ENCODE peak calls at places on chromosomes 11 and 22, in seven cellular contexts. J is H9, O is neuronal stem cell, C is IMR-90, H is trophoblast cell, U is mesendoderm, G is H1. M is an unnamed sample.

GRCh38 chr11:34266090-34266912 is 91.5 kb downstream of the ABTB2 start:
- DNase-seq in O (no peak), J (no peak), G (no peak), U (no peak), C (peak), H (no peak), M (peak)

GRCh38 chr22:43883012-43883661 is 8.7 kb downstream of the PNPLA5 start:
- DNase-seq in U (peak), H (peak), J (peak), C (peak), O (peak), G (peak), M (peak)

GRCh38 chr11:94201004-94201465 is 72.4 kb downstream of the PANX1 start:
- DNase-seq in C (peak), U (no peak), J (no peak), G (no peak), O (no peak), H (no peak), M (peak)

GRCh38 chr11:24502425-24502824 is 5.6 kb downstream of the LUZP2 start:
- DNase-seq in O (no peak), H (no peak), J (no peak), U (no peak), G (no peak), C (no peak), M (no peak)

GRCh38 chr22:25409240-25409639 is 155.2 kb upstream of the GRK3 start:
- DNase-seq in J (no peak), O (no peak), C (no peak), G (no peak), H (no peak), U (no peak), M (no peak)

GRCh38 chr11:28834877-28835276 is 726.7 kb downstream of the METTL15 start:
- DNase-seq in O (no peak), U (peak), J (no peak), C (peak), G (no peak), H (no peak), M (peak)

GRCh38 chr22:48750826-48751440 is 1076.7 kb downstream of the BRD1 start:
- DNase-seq in J (no peak), U (no peak), H (no peak), O (no peak), G (no peak), C (no peak), M (no peak)

GRCh38 chr11:114109206-114110090 is 49.9 kb downstream of the ZBTB16 start:
- DNase-seq in G (no peak), C (no peak), O (no peak), U (no peak), H (no peak), J (no peak), M (peak)

GRCh38 chr22:39689421-39689820 is 118.9 kb downstream of the CACNA1I start:
- DNase-seq in H (no peak), U (no peak), J (no peak), C (no peak), G (no peak), O (no peak), M (no peak)

GRCh38 chr22:40420341-40421081 is 50.1 kb downstream of the SGSM3 start:
- DNase-seq in C (no peak), H (no peak), O (no peak), J (no peak), U (no peak), G (no peak), M (no peak)

GRCh38 chr11:27331984-27332383 is 31.0 kb downstream of the CCDC34 start:
- DNase-seq in C (peak), G (no peak), O (no peak), U (peak), H (peak), J (no peak), M (peak)

GRCh38 chr11:65612691-65613090 is 1.3 kb downstream of the MAP3K11 start:
- DNase-seq in U (no peak), C (no peak), O (no peak), H (no peak), G (no peak), J (no peak), M (no peak)

GRCh38 chr22:23670378-23671295 is 20.2 kb upstream of the RGL4 start:
- DNase-seq in U (no peak), C (no peak), G (no peak), J (no peak), H (no peak), O (no peak), M (no peak)

GRCh38 chr11:50182486-50182885 is 149.8 kb downstream of the OR4C45 start:
- DNase-seq in H (no peak), O (no peak), J (no peak), G (no peak), C (no peak), U (no peak), M (no peak)

GRCh38 chr11:95154514-95154913 is 64.9 kb downstream of the ENDOD1 start:
- DNase-seq in J (peak), O (peak), U (peak), G (no peak), H (peak), C (peak), M (peak)

GRCh38 chr11:128181090-128181485 is 406.3 kb downstream of the ETS1 start:
- DNase-seq in H (no peak), C (peak), U (no peak), J (no peak), G (no peak), O (no peak), M (peak)

GRCh38 chr11:4181780-4182721 is 87.5 kb downstream of the RRM1 start:
- DNase-seq in C (peak), O (peak), U (peak), J (peak), H (peak), G (peak), M (peak)

DNA sequence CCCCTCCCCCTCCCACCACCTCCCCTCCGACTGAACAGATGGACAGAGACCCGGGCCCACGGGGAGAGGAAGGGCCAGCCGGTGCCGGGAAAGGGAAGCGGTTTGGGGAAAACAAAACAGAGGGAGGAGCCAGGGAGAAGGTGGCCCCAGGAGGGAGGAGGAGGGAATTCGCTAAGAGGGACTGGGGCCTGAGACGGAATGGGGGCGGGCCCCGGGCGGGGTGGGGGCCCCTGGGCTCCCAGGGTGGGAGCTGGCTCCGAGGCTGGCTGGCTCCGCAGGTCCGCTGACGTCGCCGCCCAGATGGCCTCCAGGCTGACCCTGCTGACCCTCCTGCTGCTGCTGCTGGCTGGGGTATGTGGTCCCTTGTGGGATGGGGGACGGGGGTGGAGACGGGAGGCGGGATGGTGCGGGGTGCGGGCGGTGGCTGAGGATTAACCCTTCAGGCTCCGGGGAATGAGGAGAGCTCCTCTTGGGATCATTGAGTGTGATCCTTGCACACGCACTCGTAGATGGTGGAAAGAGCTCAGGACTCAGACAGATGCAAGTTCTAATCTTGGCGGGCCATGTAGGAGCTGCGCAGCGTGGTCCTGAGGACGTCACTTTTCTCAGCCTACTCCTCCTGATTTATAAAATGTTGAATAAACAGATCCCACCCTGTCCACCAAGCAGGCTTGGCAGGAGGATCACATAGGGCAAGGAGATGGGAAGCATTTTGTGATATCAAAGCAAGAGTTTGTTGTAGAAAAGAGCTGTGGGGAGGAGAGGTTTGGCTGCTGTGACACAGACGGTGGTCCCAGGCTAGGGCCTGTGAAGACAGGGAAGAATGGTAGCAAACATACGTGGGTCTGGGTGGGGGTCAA is 716 bp downstream of the SERPING1 start:
- DNase-seq in C (peak), H (peak), J (peak), O (peak), U (peak), G (peak), M (peak)
- H3K18ac ChIP-seq in C (peak), H (peak), J (no peak), O (peak), U (peak), G (peak), M (peak)

GRCh38 chr11:125514336-125515101 is 18.5 kb upstream of the FEZ1 start:
- DNase-seq in G (no peak), J (no peak), H (peak), C (peak), U (peak), O (no peak), M (peak)
- H3K18ac ChIP-seq in G (no peak), J (no peak), H (no peak), C (no peak), U (peak), O (no peak), M (no peak)

GRCh38 chr22:36337365-36338130 is 50.2 kb downstream of the MYH9 start:
- DNase-seq in H (no peak), G (no peak), J (no peak), O (no peak), C (no peak), U (no peak), M (no peak)

GRCh38 chr22:36341640-36342041 is 46.1 kb downstream of the MYH9 start:
- DNase-seq in C (no peak), H (no peak), O (no peak), G (no peak), J (no peak), U (no peak), M (no peak)

GRCh38 chr22:36340621-36341020 is 47.1 kb downstream of the MYH9 start:
- DNase-seq in J (no peak), H (no peak), G (no peak), U (no peak), O (no peak), C (no peak), M (no peak)

GRCh38 chr22:36336246-36337182 is 51.3 kb downstream of the MYH9 start:
- DNase-seq in C (no peak), H (no peak), U (no peak), O (no peak), G (no peak), J (no peak), M (no peak)

DNA sequence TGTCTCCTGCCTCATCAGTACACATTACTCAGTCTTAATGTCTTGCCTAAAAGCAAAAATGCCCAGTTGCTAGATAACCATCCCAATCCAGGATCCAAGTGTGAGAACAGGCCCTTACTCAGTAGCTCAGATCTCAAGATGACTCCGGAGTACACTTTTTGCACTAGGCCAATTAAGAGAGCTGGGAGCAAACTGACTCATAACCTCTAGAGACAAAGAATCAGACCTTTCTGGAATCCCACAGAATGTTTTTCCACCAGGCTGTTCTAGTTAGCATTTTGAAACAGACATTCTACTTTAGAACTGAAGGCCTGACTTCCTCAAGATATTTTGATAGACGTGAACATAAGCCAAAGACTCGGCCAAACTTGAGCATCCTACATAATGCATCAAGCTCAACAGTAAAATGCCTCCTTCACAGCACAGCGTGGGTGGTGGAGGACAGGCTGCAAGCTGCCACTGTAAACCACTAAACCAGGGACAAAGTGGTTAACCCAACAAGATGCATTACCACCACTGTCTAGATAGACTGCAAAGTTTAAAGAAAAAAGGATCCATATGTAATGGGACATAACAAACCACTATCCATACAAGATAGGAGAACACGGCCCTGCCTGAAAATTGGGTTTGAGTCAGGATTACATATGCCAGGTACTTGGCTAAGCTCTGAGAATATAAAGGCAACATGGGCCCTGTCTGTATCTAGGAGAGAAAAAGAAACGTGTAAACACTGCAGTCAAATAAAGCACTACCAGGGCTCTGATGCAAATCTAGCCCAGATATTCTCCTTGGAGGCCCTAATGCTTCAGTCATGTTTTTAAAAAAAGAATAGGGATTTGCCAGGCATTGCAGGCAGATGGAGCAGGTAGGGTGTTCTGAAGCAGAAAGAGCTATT is 48.3 kb downstream of the MYH9 start:
- DNase-seq in G (no peak), H (no peak), U (no peak), O (no peak), C (peak), J (no peak), M (peak)
- H3K18ac ChIP-seq in G (no peak), H (no peak), U (no peak), O (no peak), C (peak), J (no peak), M (peak)

DNA sequence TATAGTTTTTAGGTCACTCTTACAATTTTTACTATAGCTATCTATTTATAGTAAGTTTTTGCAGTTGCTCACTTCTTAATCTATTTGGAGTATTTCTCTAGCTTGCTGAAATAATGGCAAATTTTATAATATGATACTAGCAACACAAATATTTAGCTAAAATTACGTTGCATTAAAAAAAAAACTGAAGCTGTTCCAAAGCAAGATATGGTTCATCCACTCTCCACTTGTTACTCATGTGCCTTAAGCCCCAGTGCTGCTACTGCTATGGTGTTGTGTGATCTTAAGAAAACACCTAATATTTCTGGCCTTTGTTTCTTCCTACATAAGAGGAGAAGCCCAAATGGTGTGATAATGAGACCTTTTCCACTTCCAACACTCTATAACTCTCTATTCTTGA is 479 bp downstream of the MMP3 start:
- DNase-seq in C (peak), J (no peak), U (no peak), G (no peak), O (no peak), H (no peak), M (no peak)
- H3K18ac ChIP-seq in C (no peak), J (no peak), U (no peak), G (no peak), O (no peak), H (no peak), M (no peak)

GRCh38 chr11:10504490-10504889 is 36.5 kb downstream of the RNF141 start:
- DNase-seq in J (no peak), O (no peak), H (no peak), G (no peak), C (no peak), U (no peak), M (no peak)

GRCh38 chr11:10503777-10504176 is 37.2 kb downstream of the RNF141 start:
- DNase-seq in G (no peak), J (no peak), C (no peak), O (no peak), U (no peak), H (no peak), M (no peak)

GRCh38 chr11:10502065-10502680 is 38.8 kb downstream of the RNF141 start:
- DNase-seq in C (no peak), H (no peak), O (no peak), U (no peak), J (no peak), G (no peak), M (no peak)

GRCh38 chr11:10502770-10503169 is 38.2 kb downstream of the RNF141 start:
- DNase-seq in C (no peak), U (no peak), O (no peak), J (no peak), H (no peak), G (no peak), M (no peak)

GRCh38 chr11:10503217-10503616 is 37.8 kb downstream of the RNF141 start:
- DNase-seq in H (no peak), C (no peak), J (no peak), O (no peak), G (no peak), U (no peak), M (no peak)
- H3K18ac ChIP-seq in H (no peak), C (no peak), J (no peak), O (no peak), G (no peak), U (no peak), M (no peak)

GRCh38 chr11:86249307-86250098 is 5.0 kb downstream of the EED start:
- DNase-seq in G (no peak), H (no peak), U (peak), C (no peak), O (no peak), J (no peak), M (no peak)

GRCh38 chr11:86246293-86246675 is 1.7 kb downstream of the EED start:
- DNase-seq in H (no peak), O (no peak), G (no peak), C (no peak), U (no peak), J (no peak), M (no peak)

GRCh38 chr11:86245369-86246292 is 1.1 kb downstream of the EED start:
- DNase-seq in H (no peak), J (peak), G (no peak), C (peak), U (peak), O (peak), M (peak)

GRCh38 chr11:86248609-86249008 is 4.1 kb downstream of the EED start:
- DNase-seq in C (no peak), H (no peak), O (no peak), J (no peak), G (no peak), U (peak), M (no peak)

DNA sequence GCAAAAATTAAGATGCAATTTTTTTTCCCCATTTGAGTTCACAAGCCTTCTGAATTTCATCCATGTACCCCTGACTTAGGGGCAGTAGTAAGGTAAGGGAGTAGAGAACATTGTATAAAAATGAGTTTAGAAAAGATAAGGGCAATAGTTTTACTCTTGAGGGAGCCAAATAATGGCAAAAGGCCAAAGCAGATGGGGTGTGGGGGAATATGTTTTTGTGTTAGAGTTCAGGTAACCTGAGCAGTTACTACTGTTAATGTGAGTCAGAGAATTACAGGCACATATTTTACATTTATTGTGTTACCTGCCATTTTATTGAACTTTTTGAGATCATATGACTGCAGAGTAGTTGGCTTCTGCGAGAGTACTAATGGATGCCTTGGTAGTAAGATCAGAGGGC is 3.1 kb downstream of the EED start:
- DNase-seq in O (no peak), H (no peak), J (no peak), G (no peak), U (no peak), C (no peak), M (no peak)
- H3K18ac ChIP-seq in O (no peak), H (no peak), J (no peak), G (no peak), U (no peak), C (no peak), M (no peak)

GRCh38 chr11:117905524-117905923 is 23.7 kb downstream of the TMPRSS13 start:
- DNase-seq in U (no peak), J (no peak), H (no peak), C (no peak), G (no peak), O (no peak), M (no peak)

GRCh38 chr11:117902001-117902855 is 25.8 kb upstream of the FXYD6 start:
- DNase-seq in U (no peak), J (no peak), H (no peak), C (no peak), O (no peak), G (no peak), M (no peak)

GRCh38 chr11:117901601-117902000 is 25.1 kb upstream of the FXYD6 start:
- DNase-seq in C (no peak), J (no peak), U (no peak), O (no peak), G (no peak), H (no peak), M (no peak)

GRCh38 chr11:117900720-117901440 is 24.4 kb upstream of the FXYD6 start:
- DNase-seq in G (no peak), U (no peak), J (no peak), C (no peak), H (no peak), O (no peak), M (no peak)

GRCh38 chr11:117903505-117904382 is 25.5 kb downstream of the TMPRSS13 start:
- DNase-seq in J (no peak), H (no peak), G (no peak), O (no peak), U (no peak), C (no peak), M (no peak)
- H3K18ac ChIP-seq in J (no peak), H (no peak), G (no peak), O (no peak), U (no peak), C (no peak), M (no peak)

DNA sequence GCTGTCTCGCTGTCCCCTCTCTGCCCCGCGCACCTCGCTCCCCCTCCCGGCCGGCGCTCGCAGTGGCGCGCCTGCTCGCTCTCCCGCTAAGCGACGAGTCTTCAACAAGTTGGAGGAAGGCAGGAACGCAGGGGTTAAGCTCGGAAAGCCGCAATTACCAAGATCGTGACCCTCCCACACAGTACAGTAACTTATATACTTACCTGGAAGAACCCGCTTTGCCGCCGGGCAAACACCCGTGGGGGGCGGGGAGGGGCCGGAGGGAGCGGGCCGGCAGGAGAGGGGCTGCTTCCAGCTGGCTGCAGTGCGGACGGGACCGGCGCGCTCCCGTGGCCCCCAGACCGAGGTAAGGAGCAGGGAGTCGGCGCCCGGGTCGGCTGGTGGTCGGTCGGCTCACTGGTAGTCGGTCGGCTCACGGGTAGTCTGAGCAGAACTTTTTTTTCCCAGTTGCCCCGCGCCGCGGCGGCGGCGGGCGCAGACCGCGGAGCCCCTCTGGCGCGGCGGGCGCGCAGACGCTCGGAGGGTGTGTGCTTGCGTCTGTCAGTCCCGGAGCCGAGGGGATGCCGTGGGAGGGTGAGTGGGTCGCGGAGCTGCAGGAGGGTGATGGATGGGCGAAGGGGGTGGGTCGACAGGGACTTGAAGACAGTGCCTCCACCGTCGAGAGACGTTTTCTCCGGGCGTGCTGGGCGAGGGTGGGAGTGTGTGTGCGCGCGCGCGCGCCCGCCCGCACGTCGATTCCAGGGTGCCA is 101.2 kb upstream of the HSD17B12 start:
- DNase-seq in G (no peak), H (no peak), O (no peak), J (peak), U (peak), C (peak), M (peak)
- H3K18ac ChIP-seq in G (no peak), H (no peak), O (no peak), J (no peak), U (no peak), C (no peak), M (no peak)

GRCh38 chr11:14370496-14370895 is 11.5 kb upstream of the RRAS2 start:
- DNase-seq in J (no peak), C (no peak), H (no peak), G (no peak), O (no peak), U (no peak), M (no peak)
- H3K18ac ChIP-seq in J (no peak), C (no peak), H (no peak), G (no peak), O (no peak), U (no peak), M (no peak)

M was measured in mesenchymal stem cell.